ENCODE peak calls at places on chromosomes 5 and 9, in nine cellular contexts. T is left lung, N is OCI-LY7, Y is colonic mucosa, O is esophagus squamous epithelium, S is fibroblast of lung, H is fibroblast of pulmonary artery, I is pancreas, V is right atrium auricular region. L is an unnamed sample.

GRCh38 chr5:150017606-150018005 is 17.1 kb downstream of the HMGXB3 start:
- DNase-seq in T (no peak), N (no peak), Y (no peak), O (no peak), S (peak; percentile 55), H (peak; percentile 32), I (no peak), V (no peak), L (no peak)

GRCh38 chr5:164312801-164313200 is 807.4 kb downstream of the MAT2B start:
- DNase-seq in T (no peak), N (no peak), Y (no peak), O (no peak), S (no peak), H (no peak), I (no peak), V (no peak), L (no peak)

GRCh38 chr5:132103969-132104391 is 30.4 kb downstream of the CSF2 start:
- DNase-seq in T (no peak), N (peak; percentile 64), Y (no peak), O (no peak), S (peak; percentile 9), H (no peak), I (no peak), V (no peak), L (no peak)

GRCh38 chr9:93052791-93053540 is 5.5 kb upstream of the SUSD3 start:
- DNase-seq in T (peak; percentile 80), N (no peak), Y (no peak), O (no peak), S (no peak), H (no peak), I (no peak), V (no peak), L (no peak)

GRCh38 chr5:150152636-150153462 is 2.8 kb downstream of the PDGFRB start:
- DNase-seq in T (no peak), N (no peak), Y (no peak), O (no peak), S (no peak), H (no peak), I (no peak), V (no peak), L (no peak)

GRCh38 chr9:35686222-35687203 is 3.2 kb downstream of the TPM2 start:
- DNase-seq in T (no peak), N (peak; percentile 80), Y (no peak), O (no peak), S (peak; percentile 74), H (peak; percentile 44), I (no peak), V (no peak), L (no peak)

GRCh38 chr9:121691890-121692289 is 40.5 kb downstream of the DAB2IP start:
- DNase-seq in T (no peak), N (no peak), Y (no peak), O (no peak), S (no peak), H (no peak), I (no peak), V (no peak), L (no peak)

GRCh38 chr5:143212261-143212660 is 191.2 kb downstream of the NR3C1 start:
- DNase-seq in T (no peak), N (no peak), Y (no peak), O (no peak), S (no peak), H (no peak), I (no peak), V (no peak), L (no peak)

GRCh38 chr5:134119720-134120119 is 5.2 kb downstream of the TCF7 start:
- DNase-seq in T (no peak), N (no peak), Y (no peak), O (no peak), S (no peak), H (no peak), I (no peak), V (no peak), L (no peak)

GRCh38 chr5:134124289-134125194 is 10.1 kb downstream of the TCF7 start:
- DNase-seq in T (no peak), N (no peak), Y (no peak), O (no peak), S (peak; percentile 73), H (no peak), I (no peak), V (no peak), L (no peak)

GRCh38 chr5:134120386-134121138 is 6.1 kb downstream of the TCF7 start:
- DNase-seq in T (no peak), N (no peak), Y (no peak), O (no peak), S (no peak), H (no peak), I (no peak), V (no peak), L (no peak)

GRCh38 chr5:134123360-134123759 is 8.9 kb downstream of the TCF7 start:
- DNase-seq in T (no peak), N (no peak), Y (no peak), O (no peak), S (no peak), H (no peak), I (no peak), V (no peak), L (no peak)

GRCh38 chr5:134122530-134122929 is 8.0 kb downstream of the TCF7 start:
- DNase-seq in T (no peak), N (peak; percentile 77), Y (no peak), O (no peak), S (no peak), H (no peak), I (no peak), V (no peak), L (no peak)
- H3K4me3 ChIP-seq in T (no peak overlapping the region), N (no peak overlapping the region), Y (no peak overlapping the region), O (no peak overlapping the region), S (no peak overlapping the region), H (no peak overlapping the region), I (no peak overlapping the region), V (no peak overlapping the region), L (no peak overlapping the region)

GRCh38 chr9:27414215-27414731 is 109.8 kb upstream of the IFNK start:
- DNase-seq in T (no peak), N (no peak), Y (peak; percentile 63), O (no peak), S (peak; percentile 76), H (no peak), I (peak; percentile 46), V (no peak), L (no peak)
- H3K4me3 ChIP-seq in T (no peak overlapping the region), N (no peak overlapping the region), Y (no peak overlapping the region), O (peak overlapping the region; percentile 28), S (no peak overlapping the region), H (no peak overlapping the region), I (no peak overlapping the region), V (no peak overlapping the region), L (no peak overlapping the region)

GRCh38 chr5:111227805-111228204 is 3.6 kb downstream of the CAMK4 start:
- DNase-seq in T (no peak), N (peak; percentile 18), Y (peak; percentile 30), O (no peak), S (peak; percentile 83), H (peak; percentile 78), I (no peak), V (no peak), L (no peak)

GRCh38 chr5:111229126-111229525 is 4.9 kb downstream of the CAMK4 start:
- DNase-seq in T (no peak), N (peak; percentile 45), Y (no peak), O (no peak), S (no peak), H (no peak), I (no peak), V (no peak), L (no peak)

GRCh38 chr5:111226556-111226955 is 2.4 kb downstream of the CAMK4 start:
- DNase-seq in T (no peak), N (no peak), Y (no peak), O (no peak), S (no peak), H (no peak), I (no peak), V (no peak), L (no peak)

GRCh38 chr5:111225926-111226325 is 1.7 kb downstream of the CAMK4 start:
- DNase-seq in T (no peak), N (peak; percentile 40), Y (no peak), O (no peak), S (no peak), H (no peak), I (no peak), V (no peak), L (no peak)

GRCh38 chr5:111227226-111227782 is 3.1 kb downstream of the CAMK4 start:
- DNase-seq in T (no peak), N (no peak), Y (no peak), O (no peak), S (no peak), H (no peak), I (no peak), V (no peak), L (no peak)
- H3K4me3 ChIP-seq in T (no peak overlapping the region), N (peak overlapping the region; percentile 75), Y (no peak overlapping the region), O (no peak overlapping the region), S (no peak overlapping the region), H (no peak overlapping the region), I (no peak overlapping the region), V (no peak overlapping the region), L (no peak overlapping the region)

GRCh38 chr5:55993013-55993412 is 1.8 kb downstream of the IL6ST start:
- DNase-seq in T (no peak), N (no peak), Y (peak; percentile 30), O (no peak), S (peak; percentile 57), H (peak; percentile 59), I (no peak), V (no peak), L (peak; percentile 29)

GRCh38 chr5:55989860-55990259 is 4.9 kb downstream of the IL6ST start:
- DNase-seq in T (no peak), N (no peak), Y (no peak), O (no peak), S (no peak), H (no peak), I (no peak), V (no peak), L (no peak)

GRCh38 chr5:55993628-55994501 is 898 bp downstream of the IL6ST start:
- DNase-seq in T (no peak), N (peak; percentile 35), Y (no peak), O (no peak), S (peak; percentile 40), H (peak; percentile 28), I (no peak), V (no peak), L (no peak)

GRCh38 chr5:55994502-55994997 is at the start of gene IL6ST:
- DNase-seq in T (no peak), N (no peak), Y (peak; percentile 69), O (no peak), S (peak; percentile 60), H (peak; percentile 95), I (peak; percentile 72), V (peak; percentile 75), L (peak; percentile 64)

DNA sequence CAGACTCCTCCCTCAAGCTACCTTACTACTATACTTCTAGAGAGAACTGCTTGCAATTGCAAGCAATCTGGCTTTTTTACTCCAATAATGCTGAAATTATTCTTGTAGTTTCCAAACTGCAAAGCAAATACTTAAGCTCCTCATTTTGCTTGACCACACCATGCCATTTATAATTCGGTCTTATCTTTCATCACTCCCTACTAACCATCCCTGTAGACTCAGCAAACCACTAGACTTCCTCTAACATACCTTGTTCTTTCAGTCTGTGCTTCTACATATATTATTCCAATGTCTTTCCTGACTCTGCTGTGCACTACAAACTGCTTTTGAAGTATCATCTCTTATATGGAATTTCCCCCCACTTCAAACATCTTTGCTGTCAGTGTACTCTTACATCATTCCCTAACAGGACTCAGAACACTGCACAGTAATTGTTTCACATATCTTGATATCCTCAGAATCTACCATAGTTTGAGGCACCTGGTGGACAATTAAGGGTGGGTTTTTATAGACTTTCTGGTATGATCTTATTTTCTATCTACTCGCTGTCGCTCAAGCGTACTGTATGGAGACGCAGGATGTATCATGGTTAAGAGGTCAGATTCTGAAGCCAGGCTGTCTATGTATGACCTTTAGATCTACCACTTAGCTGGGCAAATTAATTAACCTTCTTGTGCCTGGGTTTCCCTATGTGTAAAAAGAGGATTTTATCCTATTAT is 2.8 kb downstream of the IL6ST start:
- DNase-seq in T (no peak), N (no peak), Y (no peak), O (no peak), S (no peak), H (peak; percentile 36), I (no peak), V (no peak), L (no peak)
- H3K4me3 ChIP-seq in T (peak overlapping the region; percentile 75), N (no peak overlapping the region), Y (peak overlapping the region; percentile 85), O (peak overlapping the region; percentile 87), S (peak overlapping the region; percentile 95), H (peak overlapping the region; percentile 94), I (no peak overlapping the region), V (peak overlapping the region; percentile 89), L (peak overlapping the region; percentile 77)

L was measured in tibial artery.